ENCODE peak calls at places on chromosome 19, in four cellular contexts. E, A, T and N are unnamed samples.

GRCh38 chr19:436413-436950 is 24.4 kb downstream of the SHC2 start:
- DNase-seq in A (no peak), T (no peak), E (no peak), N (no peak)

GRCh38 chr19:56167064-56167578 is 8.7 kb upstream of the GALP start:
- DNase-seq in A (no peak), T (no peak), E (no peak), N (no peak)

GRCh38 chr19:13610042-13610691 is 103.9 kb upstream of the CACNA1A start:
- DNase-seq in A (no peak), T (no peak), E (no peak), N (no peak)

GRCh38 chr19:43316591-43317319 is 36.7 kb upstream of the CD177 start:
- DNase-seq in E (no peak), A (no peak), T (peak; percentile 78), N (no peak)

GRCh38 chr19:19597809-19598306 is 20.6 kb downstream of the PBX4 start:
- DNase-seq in A (no peak), T (no peak), E (no peak), N (no peak)

GRCh38 chr19:58356971-58357797 is 3.9 kb upstream of the A1BG start:
- DNase-seq in E (no peak), T (no peak), A (no peak), N (no peak)

GRCh38 chr19:42441047-42441440 is 1.7 kb downstream of the CXCL17 start:
- DNase-seq in A (no peak), E (no peak), T (no peak), N (no peak)

GRCh38 chr19:5030136-5030820 is 61.4 kb downstream of the KDM4B start:
- DNase-seq in T (no peak), A (no peak), E (no peak), N (no peak)

GRCh38 chr19:46745521-46746280 is at the start of gene FKRP:
- DNase-seq in E (no peak), T (no peak), A (no peak), N (no peak)

GRCh38 chr19:40560092-40560507 is 16.6 kb upstream of the SHKBP1 start:
- DNase-seq in E (no peak), T (no peak), A (no peak), N (no peak)

GRCh38 chr19:19098084-19098702 is 34.4 kb downstream of the SLC25A42 start:
- DNase-seq in T (no peak), E (no peak), A (no peak), N (no peak)

GRCh38 chr19:5395541-5395940 is 54.9 kb upstream of the PTPRS start:
- DNase-seq in E (no peak), A (no peak), T (no peak), N (no peak)

GRCh38 chr19:11142528-11143171 is 12.9 kb downstream of the SPC24 start:
- DNase-seq in T (no peak), E (no peak), A (no peak), N (peak; percentile 75)

GRCh38 chr19:55041244-55041626 is 3.2 kb upstream of the GP6 start:
- DNase-seq in E (no peak), T (no peak), A (no peak), N (no peak)

DNA sequence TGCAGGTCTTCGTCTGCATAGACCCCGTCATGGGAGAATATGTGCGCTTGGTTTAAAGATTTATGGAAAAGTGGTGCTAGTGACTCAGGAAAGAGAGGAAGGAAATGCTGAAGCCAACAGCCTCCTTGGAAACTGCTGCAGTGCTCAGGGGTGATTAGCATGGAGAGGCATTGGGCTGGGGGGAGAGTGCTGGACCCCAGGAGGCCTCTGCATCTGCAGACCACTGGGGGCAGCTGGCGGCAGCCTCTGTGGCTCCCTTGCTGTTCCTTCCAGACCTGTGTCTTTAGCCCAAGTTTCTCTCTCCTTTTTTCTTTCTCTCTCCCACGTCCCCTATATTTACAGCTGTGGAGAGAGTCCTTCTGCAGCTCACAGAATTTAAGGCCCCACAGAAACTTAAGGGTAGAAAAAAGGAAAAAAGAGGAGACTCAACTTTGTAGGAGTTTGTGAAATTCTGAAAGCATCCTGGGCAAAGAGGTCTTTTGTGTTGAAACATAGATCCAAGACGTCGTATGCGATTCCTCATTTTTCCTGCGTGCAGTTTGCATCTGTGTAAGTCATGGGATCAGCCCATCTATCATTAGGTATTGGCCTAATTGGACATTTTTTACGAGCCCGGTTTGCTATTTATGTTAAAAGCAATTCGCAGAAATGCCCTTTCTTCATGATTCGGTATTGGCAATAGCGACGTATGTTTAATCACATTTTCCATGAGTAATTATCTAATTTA is 116.2 kb upstream of the ZNF536 start:
- DNase-seq in A (no peak), E (no peak), T (no peak), N (no peak)
- TF ChIP-seq CTCF in A (peak; percentile 21), E (no peak), T (no peak), N (peak; percentile 52)

DNA sequence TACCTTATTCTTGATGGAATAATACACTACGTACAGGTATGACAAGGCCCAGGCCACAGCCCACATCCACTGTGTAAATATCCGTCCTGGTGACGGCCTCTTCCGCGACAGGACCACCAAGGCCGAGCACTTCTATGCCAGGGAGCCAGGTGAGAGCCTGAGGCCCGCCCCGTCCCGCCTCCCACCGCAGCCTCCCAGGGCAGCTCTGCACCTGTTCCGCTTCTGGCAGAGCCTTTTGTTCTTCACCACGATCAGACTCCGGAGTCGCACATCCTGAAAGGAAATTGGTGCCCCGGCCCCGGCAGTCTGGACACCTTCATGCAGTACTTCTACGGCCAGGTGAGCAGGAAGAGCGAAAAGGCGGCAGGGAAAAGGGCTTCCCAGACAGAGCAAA is 10.6 kb upstream of the ZNF358 start:
- DNase-seq in T (peak; percentile 39), E (no peak), A (no peak), N (no peak)
- TF ChIP-seq CTCF in T (no peak), E (no peak), A (no peak), N (no peak)

DNA sequence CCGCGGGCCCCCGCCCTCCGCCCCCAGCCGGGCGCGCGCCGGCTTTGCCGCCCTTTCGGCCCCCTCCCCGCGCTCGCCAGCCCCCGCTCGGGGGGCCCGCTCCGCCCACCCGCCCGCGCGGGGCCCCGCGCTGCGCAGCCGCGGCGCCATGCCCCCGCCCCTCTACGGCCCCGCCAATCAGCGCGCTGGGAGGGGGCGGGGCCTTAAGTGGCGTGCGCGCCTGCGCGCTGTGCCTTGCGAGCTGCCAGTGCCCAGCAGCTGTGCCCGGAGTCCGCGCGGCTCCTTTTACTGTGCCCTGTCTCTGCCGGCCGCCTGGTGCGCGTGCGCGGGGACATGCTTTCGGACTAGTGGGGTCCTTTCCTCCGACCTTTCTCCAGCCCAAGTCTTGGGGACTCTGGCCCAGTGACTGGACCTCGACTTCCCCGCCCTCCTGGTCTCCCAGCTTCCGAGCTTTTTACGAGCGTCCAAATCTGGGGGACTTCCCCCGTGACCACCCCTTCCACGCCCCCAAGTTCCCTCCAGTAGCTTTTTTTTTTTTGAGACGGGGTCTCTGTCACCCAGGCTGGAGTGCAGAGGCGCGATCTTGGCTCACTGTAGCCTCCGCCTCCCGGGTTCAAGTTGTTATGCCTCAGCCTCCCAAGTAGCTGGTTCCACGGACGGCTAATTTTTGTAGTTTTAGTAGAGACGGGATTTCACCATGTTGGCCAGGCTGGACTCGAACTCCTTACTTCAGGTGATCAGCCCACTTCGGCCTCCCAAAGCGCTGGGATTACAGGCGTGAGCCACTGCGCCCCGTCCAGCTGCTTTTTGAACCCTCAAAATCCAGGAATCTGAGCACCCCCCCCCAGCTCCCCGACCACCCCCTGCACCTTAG is at the start of gene MBD3:
- DNase-seq in A (peak; percentile 91), T (peak; percentile 99), E (peak; percentile 84), N (peak; percentile 94)
- TF ChIP-seq CTCF in A (no peak), T (no peak), E (no peak), N (no peak)

DNA sequence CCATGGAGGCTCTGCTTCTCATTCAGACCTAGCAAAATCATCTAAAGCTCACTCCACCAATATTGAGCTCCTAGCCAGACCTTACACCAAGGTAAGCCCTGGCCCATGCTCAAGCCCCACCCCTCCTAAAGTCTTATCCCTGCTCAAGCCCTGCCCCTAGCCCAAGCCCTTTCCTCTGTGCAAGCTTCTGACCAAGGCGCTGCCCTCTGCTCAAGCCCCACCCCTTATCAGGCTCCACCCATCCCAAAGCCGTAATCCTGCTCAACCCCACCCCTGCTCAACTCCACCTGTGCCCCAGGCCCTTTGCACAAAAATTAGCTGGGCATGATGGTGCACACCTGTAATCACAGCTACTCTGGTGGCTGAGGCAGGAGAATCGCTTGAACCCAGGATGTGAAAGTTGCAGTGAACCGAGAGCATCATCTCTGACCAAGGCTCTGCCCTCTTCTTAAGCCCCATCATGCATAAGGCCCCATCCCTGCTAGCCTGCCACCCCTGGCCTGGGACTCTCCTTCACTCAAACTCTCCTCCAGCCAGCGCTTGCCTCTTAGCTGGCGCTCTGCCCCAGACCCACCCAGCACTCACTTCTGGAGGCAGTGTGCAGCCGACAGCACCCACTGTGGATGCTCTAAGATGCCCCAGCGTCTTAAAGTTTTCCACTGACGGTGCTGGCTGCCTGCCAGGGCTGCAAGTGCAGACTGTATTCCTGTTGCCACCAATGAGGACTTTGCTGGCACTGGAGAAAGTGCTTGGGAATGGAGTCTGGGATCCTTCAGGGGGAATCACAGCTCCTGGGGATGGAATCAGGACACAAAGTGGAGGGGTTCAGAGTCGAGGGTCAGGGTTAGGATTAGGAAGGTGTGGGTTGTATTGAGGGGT is 16.5 kb downstream of the KLK4 start:
- DNase-seq in A (no peak), T (no peak), E (no peak), N (no peak)
- TF ChIP-seq CTCF in A (no peak), T (no peak), E (no peak), N (no peak)

GRCh38 chr19:33396701-33397535 is 23.4 kb downstream of the CEBPG start:
- DNase-seq in T (no peak), E (no peak), A (no peak), N (no peak)

GRCh38 chr19:33398361-33399060 is 25.0 kb downstream of the CEBPG start:
- DNase-seq in T (no peak), A (no peak), E (no peak), N (no peak)

GRCh38 chr19:33395561-33396550 is 22.3 kb downstream of the CEBPG start:
- DNase-seq in A (no peak), T (no peak), E (no peak), N (no peak)

GRCh38 chr19:33399081-33399744 is 25.7 kb downstream of the CEBPG start:
- DNase-seq in T (no peak), A (no peak), E (no peak), N (no peak)

GRCh38 chr19:33397536-33398360 is 24.2 kb downstream of the CEBPG start:
- DNase-seq in A (no peak), T (no peak), E (no peak), N (no peak)
- TF ChIP-seq CTCF in A (peak; percentile 56), T (no peak), E (no peak), N (peak; percentile 70)